ENCODE peak calls at places on chromosomes 11 and 22, in ten cellular contexts. I, B, G, Y, D, X, C, J, P and S are unnamed samples.

GRCh38 chr11:110435780-110436717 is 6.3 kb downstream of the FDX1 start:
- DNase-seq in I (no peak), B (no peak), G (no peak), Y (no peak), D (no peak), X (no peak), C (no peak), J (no peak), P (no peak), S (no peak)

GRCh38 chr11:73228268-73229134 is 10.4 kb downstream of the P2RY2 start:
- DNase-seq in I (no peak), B (no peak), G (no peak), Y (no peak), D (no peak), X (no peak), C (no peak), J (no peak), P (no peak), S (no peak)

GRCh38 chr11:38971141-38971540 is 2373.1 kb upstream of the RAG2 start:
- DNase-seq in I (no peak), B (no peak), G (peak; percentile 90), Y (no peak), D (no peak), X (no peak), C (no peak), J (no peak), P (no peak), S (no peak)

GRCh38 chr11:93361435-93361834 is 30.9 kb downstream of the DEUP1 start:
- DNase-seq in I (no peak), B (no peak), G (no peak), Y (no peak), D (no peak), X (no peak), C (no peak), J (no peak), P (no peak), S (no peak)

GRCh38 chr22:17786435-17787158 is 12.3 kb upstream of the BID start:
- DNase-seq in I (peak; percentile 93), B (no peak), G (no peak), Y (no peak), D (peak; percentile 83), X (no peak), C (no peak), J (no peak), P (no peak), S (no peak)

GRCh38 chr22:20013382-20013871 is 3.2 kb downstream of the ARVCF start:
- DNase-seq in I (peak; percentile 72), B (no peak), G (no peak), Y (peak; percentile 18), D (peak; percentile 66), X (peak; percentile 19), C (peak; percentile 63), J (peak; percentile 39), P (peak; percentile 59), S (no peak)

GRCh38 chr11:26247340-26247739 is 84.6 kb upstream of the ANO3 start:
- DNase-seq in I (no peak), B (no peak), G (peak; percentile 50), Y (no peak), D (no peak), X (no peak), C (no peak), J (no peak), P (no peak), S (no peak)

GRCh38 chr22:35258144-35258988 is 1.1 kb downstream of the HMGXB4 start:
- DNase-seq in I (no peak), B (no peak), G (peak; percentile 22), Y (no peak), D (no peak), X (no peak), C (peak; percentile 57), J (peak; percentile 17), P (peak; percentile 45), S (no peak)

GRCh38 chr22:50599816-50600454 is 658 bp upstream of the MAPK8IP2 start:
- DNase-seq in I (peak; percentile 58), B (no peak), G (no peak), Y (no peak), D (peak; percentile 57), X (peak; percentile 52), C (peak; percentile 48), J (no peak), P (peak; percentile 73), S (no peak)

GRCh38 chr11:34977039-34977906 is 60.9 kb downstream of the PDHX start:
- DNase-seq in I (no peak), B (no peak), G (peak; percentile 84), Y (no peak), D (no peak), X (no peak), C (peak; percentile 56), J (no peak), P (no peak), S (peak; percentile 27)

GRCh38 chr11:1988667-1989317 is 8.8 kb downstream of the H19 start:
- DNase-seq in I (peak; percentile 20), B (no peak), G (no peak), Y (no peak), D (no peak), X (no peak), C (no peak), J (no peak), P (peak; percentile 24), S (no peak)

GRCh38 chr11:120324932-120325810 is at the start of gene TLCD5:
- DNase-seq in I (peak; percentile 83), B (no peak), G (no peak), Y (no peak), D (peak; percentile 76), X (peak; percentile 22), C (peak; percentile 89), J (no peak), P (peak; percentile 53), S (no peak)

GRCh38 chr22:46011627-46012181 is 34.7 kb upstream of the WNT7B start:
- DNase-seq in I (peak; percentile 34), B (no peak), G (no peak), Y (no peak), D (no peak), X (no peak), C (no peak), J (no peak), P (no peak), S (no peak)

GRCh38 chr11:44264761-44265160 is 45.2 kb downstream of the ALX4 start:
- DNase-seq in I (no peak), B (no peak), G (no peak), Y (no peak), D (no peak), X (no peak), C (no peak), J (no peak), P (no peak), S (no peak)

GRCh38 chr11:19727246-19727645 is 14.6 kb downstream of the NAV2 start:
- DNase-seq in I (peak; percentile 48), B (no peak), G (no peak), Y (no peak), D (peak; percentile 28), X (no peak), C (peak; percentile 20), J (no peak), P (no peak), S (no peak)

GRCh38 chr11:62712861-62713260 is 5.4 kb downstream of the GNG3 start:
- DNase-seq in I (no peak), B (no peak), G (no peak), Y (no peak), D (no peak), X (no peak), C (no peak), J (no peak), P (no peak), S (no peak)
- H3K27ac ChIP-seq in I (peak overlapping the region; percentile 48), B (no peak overlapping the region), G (no peak overlapping the region), Y (no peak overlapping the region), D (peak overlapping the region; percentile 66), X (no peak overlapping the region), C (peak overlapping the region; percentile 33), J (no peak overlapping the region), P (no peak overlapping the region), S (peak overlapping the region; percentile 17)

DNA sequence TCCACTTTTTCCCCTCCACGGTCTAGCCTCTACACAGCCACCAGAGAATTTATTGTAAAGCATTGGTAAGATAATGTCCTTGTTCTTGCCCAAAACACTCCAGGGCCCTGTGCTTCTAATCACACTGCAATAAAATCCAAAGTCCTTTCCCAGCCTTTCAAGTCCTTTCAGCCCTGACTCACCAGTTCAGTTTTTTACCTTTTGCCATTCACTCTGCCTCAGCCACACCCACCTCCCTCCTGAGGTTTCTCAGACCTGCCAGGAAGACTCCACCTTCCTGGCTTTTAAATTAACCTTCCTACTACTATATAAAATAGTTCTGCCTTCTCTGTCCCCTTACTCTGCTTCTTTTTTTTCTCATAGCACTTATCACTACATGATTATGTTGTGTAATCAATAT is 91.0 kb upstream of the ARHGAP32 start:
- DNase-seq in I (no peak), B (no peak), G (peak; percentile 63), Y (no peak), D (no peak), X (no peak), C (no peak), J (no peak), P (no peak), S (peak; percentile 40)
- H3K27ac ChIP-seq in I (no peak overlapping the region), B (peak overlapping the region; percentile 83), G (no peak overlapping the region), Y (no peak overlapping the region), D (no peak overlapping the region), X (no peak overlapping the region), C (no peak overlapping the region), J (no peak overlapping the region), P (no peak overlapping the region), S (peak overlapping the region; percentile 4)

GRCh38 chr22:37996515-37997246 is 12.3 kb upstream of the SOX10 start:
- DNase-seq in I (no peak), B (no peak), G (no peak), Y (no peak), D (no peak), X (no peak), C (no peak), J (no peak), P (no peak), S (no peak)

GRCh38 chr22:37994049-37994448 is 9.7 kb upstream of the SOX10 start:
- DNase-seq in I (no peak), B (no peak), G (no peak), Y (no peak), D (no peak), X (no peak), C (no peak), J (no peak), P (no peak), S (no peak)

GRCh38 chr22:37995460-37995859 is 11.1 kb upstream of the SOX10 start:
- DNase-seq in I (no peak), B (no peak), G (no peak), Y (no peak), D (no peak), X (no peak), C (no peak), J (no peak), P (no peak), S (no peak)

GRCh38 chr22:37994982-37995381 is 10.6 kb upstream of the SOX10 start:
- DNase-seq in I (no peak), B (no peak), G (no peak), Y (no peak), D (no peak), X (no peak), C (no peak), J (no peak), P (no peak), S (no peak)

GRCh38 chr22:37996079-37996478 is 11.7 kb upstream of the SOX10 start:
- DNase-seq in I (no peak), B (no peak), G (no peak), Y (no peak), D (no peak), X (no peak), C (peak; percentile 31), J (peak; percentile 27), P (no peak), S (no peak)
- H3K27ac ChIP-seq in I (no peak overlapping the region), B (no peak overlapping the region), G (no peak overlapping the region), Y (peak overlapping the region; percentile 82), D (no peak overlapping the region), X (no peak overlapping the region), C (no peak overlapping the region), J (no peak overlapping the region), P (peak overlapping the region; percentile 38), S (no peak overlapping the region)

GRCh38 chr11:64331569-64332371 is 8.2 kb upstream of the CCDC88B start:
- DNase-seq in I (peak; percentile 83), B (no peak), G (peak; percentile 89), Y (no peak), D (peak; percentile 68), X (peak; percentile 43), C (peak; percentile 89), J (peak; percentile 73), P (peak; percentile 82), S (peak; percentile 79)
- H3K27ac ChIP-seq in I (no peak overlapping the region), B (peak overlapping the region; percentile 87), G (peak overlapping the region; percentile 48), Y (no peak overlapping the region), D (no peak overlapping the region), X (no peak overlapping the region), C (no peak overlapping the region), J (no peak overlapping the region), P (peak overlapping the region; percentile 38), S (peak overlapping the region; percentile 92)